ENCODE peak calls at places on chromosomes 7 and 10, in five cellular contexts. One of them, this sample, is unnamed.

GRCh38 chr7:148264933-148265557 is 325.5 kb upstream of the C7orf33 start:
- DNase-seq in progenitor cell of endocrine pancreas: no peak
- DNase-seq in transverse colon: no peak
- DNase-seq in BJ: no peak
- DNase-seq in osteocyte: no peak
- DNase-seq in this sample: no peak

GRCh38 chr10:93126484-93127052 is 52.9 kb downstream of the CYP26A1 start:
- DNase-seq in progenitor cell of endocrine pancreas: no peak
- DNase-seq in transverse colon: no peak
- DNase-seq in BJ: no peak
- DNase-seq in osteocyte: no peak
- DNase-seq in this sample: no peak

GRCh38 chr7:33792041-33792440 is 113.3 kb upstream of the BMPER start:
- DNase-seq in progenitor cell of endocrine pancreas: no peak
- DNase-seq in transverse colon: no peak
- DNase-seq in BJ: no peak
- DNase-seq in osteocyte: no peak
- DNase-seq in this sample: no peak

GRCh38 chr7:102874166-102874829 is 38.5 kb upstream of the LRRC17 start:
- DNase-seq in progenitor cell of endocrine pancreas: no peak
- DNase-seq in transverse colon: no peak
- DNase-seq in BJ: no peak
- DNase-seq in osteocyte: no peak
- DNase-seq in this sample: no peak

GRCh38 chr10:132726194-132726593 is 59.8 kb downstream of the NKX6-2 start:
- DNase-seq in progenitor cell of endocrine pancreas: no peak
- DNase-seq in transverse colon: no peak
- DNase-seq in BJ: no peak
- DNase-seq in osteocyte: no peak
- DNase-seq in this sample: no peak

GRCh38 chr7:618539-619355 is 99.1 kb upstream of the PDGFA start:
- DNase-seq in progenitor cell of endocrine pancreas: no peak
- DNase-seq in transverse colon: peak; percentile 72
- DNase-seq in BJ: no peak
- DNase-seq in osteocyte: no peak
- DNase-seq in this sample: no peak

GRCh38 chr10:59585046-59585700 is 124.5 kb downstream of the SLC16A9 start:
- DNase-seq in progenitor cell of endocrine pancreas: no peak
- DNase-seq in transverse colon: no peak
- DNase-seq in BJ: no peak
- DNase-seq in osteocyte: no peak
- DNase-seq in this sample: no peak

GRCh38 chr10:110803830-110804338 is 67.8 kb upstream of the PDCD4 start:
- DNase-seq in progenitor cell of endocrine pancreas: no peak
- DNase-seq in transverse colon: peak; percentile 74
- DNase-seq in BJ: no peak
- DNase-seq in osteocyte: no peak
- DNase-seq in this sample: peak; percentile 29

GRCh38 chr10:84292502-84292901 is 35.9 kb upstream of the CCSER2 start:
- DNase-seq in progenitor cell of endocrine pancreas: no peak
- DNase-seq in transverse colon: no peak
- DNase-seq in BJ: no peak
- DNase-seq in osteocyte: no peak
- DNase-seq in this sample: no peak

GRCh38 chr7:111045469-111045868 is 45.5 kb upstream of the LRRN3 start:
- DNase-seq in progenitor cell of endocrine pancreas: no peak
- DNase-seq in transverse colon: no peak
- DNase-seq in BJ: no peak
- DNase-seq in osteocyte: no peak
- DNase-seq in this sample: no peak

GRCh38 chr7:143422033-143422432 is 13.4 kb upstream of the EPHA1 start:
- DNase-seq in progenitor cell of endocrine pancreas: no peak
- DNase-seq in transverse colon: no peak
- DNase-seq in BJ: no peak
- DNase-seq in osteocyte: no peak
- DNase-seq in this sample: no peak

GRCh38 chr7:133203490-133203889 is 49.4 kb upstream of the EXOC4 start:
- DNase-seq in progenitor cell of endocrine pancreas: no peak
- DNase-seq in transverse colon: no peak
- DNase-seq in BJ: no peak
- DNase-seq in osteocyte: no peak
- DNase-seq in this sample: no peak

DNA sequence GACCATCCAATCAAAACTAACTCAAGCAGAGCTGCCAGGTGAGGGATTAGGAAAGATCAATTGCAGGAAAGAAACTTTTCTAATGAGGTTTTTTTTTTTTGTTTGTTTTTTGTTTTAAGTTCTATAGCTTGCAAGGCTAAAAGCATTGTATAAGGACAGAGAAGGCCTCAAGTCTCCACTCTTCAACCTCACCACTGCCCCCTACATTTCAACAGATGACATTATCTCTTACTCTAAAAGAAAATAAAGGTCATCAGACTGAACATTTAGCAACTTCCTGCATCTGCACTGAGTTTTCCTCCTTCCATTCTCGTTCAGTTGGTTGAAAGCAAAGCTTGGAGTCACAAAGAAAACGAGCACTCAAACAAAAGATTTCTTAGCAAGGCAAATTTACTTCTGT is 45.2 kb upstream of the EXOC4 start:
- DNase-seq in progenitor cell of endocrine pancreas: no peak
- DNase-seq in transverse colon: no peak
- DNase-seq in BJ: no peak
- DNase-seq in osteocyte: no peak
- DNase-seq in this sample: no peak
- TF ChIP-seq CTCF in progenitor cell of endocrine pancreas: peak; percentile 13
- TF ChIP-seq CTCF in transverse colon: no peak
- TF ChIP-seq CTCF in BJ: peak; percentile 21
- TF ChIP-seq CTCF in osteocyte: no peak
- TF ChIP-seq CTCF in this sample: no peak

GRCh38 chr7:17304926-17305325 is 6.5 kb downstream of the AHR start:
- DNase-seq in progenitor cell of endocrine pancreas: no peak
- DNase-seq in transverse colon: no peak
- DNase-seq in BJ: no peak
- DNase-seq in osteocyte: no peak
- DNase-seq in this sample: no peak

GRCh38 chr7:17305387-17306171 is 7.1 kb downstream of the AHR start:
- DNase-seq in progenitor cell of endocrine pancreas: no peak
- DNase-seq in transverse colon: no peak
- DNase-seq in BJ: no peak
- DNase-seq in osteocyte: no peak
- DNase-seq in this sample: no peak

GRCh38 chr7:17300012-17300411 is 1.6 kb downstream of the AHR start:
- DNase-seq in progenitor cell of endocrine pancreas: no peak
- DNase-seq in transverse colon: no peak
- DNase-seq in BJ: no peak
- DNase-seq in osteocyte: no peak
- DNase-seq in this sample: no peak

GRCh38 chr7:17301491-17302101 is 3.1 kb downstream of the AHR start:
- DNase-seq in progenitor cell of endocrine pancreas: no peak
- DNase-seq in transverse colon: peak; percentile 32
- DNase-seq in BJ: no peak
- DNase-seq in osteocyte: no peak
- DNase-seq in this sample: no peak

DNA sequence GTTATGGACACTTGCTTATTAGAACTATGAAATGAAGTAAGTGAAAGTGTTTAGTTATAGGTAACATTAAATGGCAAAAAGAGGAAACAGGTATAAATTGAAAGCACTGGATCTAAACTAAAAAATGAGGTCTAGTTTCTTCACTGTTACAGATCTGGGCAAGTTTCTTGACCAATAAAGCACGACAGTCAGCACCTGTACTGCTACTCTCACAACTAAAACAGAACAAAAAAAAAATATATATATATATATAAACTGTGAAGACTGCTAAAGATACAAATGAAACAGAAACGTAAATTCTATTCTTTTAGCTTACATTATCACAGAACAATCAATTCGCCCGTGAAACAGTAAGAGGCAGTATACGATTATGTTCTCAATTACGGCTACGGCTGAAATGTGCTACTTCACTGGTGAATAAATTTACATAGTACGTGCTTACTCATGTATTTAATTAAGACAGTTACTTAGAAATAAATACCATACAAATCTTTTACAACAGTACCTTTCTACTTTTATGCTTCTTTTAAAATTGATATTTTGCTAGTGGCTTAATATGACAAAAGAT is 4.2 kb downstream of the AHR start:
- DNase-seq in progenitor cell of endocrine pancreas: no peak
- DNase-seq in transverse colon: no peak
- DNase-seq in BJ: no peak
- DNase-seq in osteocyte: no peak
- DNase-seq in this sample: no peak
- TF ChIP-seq CTCF in progenitor cell of endocrine pancreas: no peak
- TF ChIP-seq CTCF in transverse colon: no peak
- TF ChIP-seq CTCF in BJ: no peak
- TF ChIP-seq CTCF in osteocyte: peak; percentile 57
- TF ChIP-seq CTCF in this sample: no peak

GRCh38 chr10:13890233-13890616 is 303.5 kb downstream of the PRPF18 start:
- DNase-seq in progenitor cell of endocrine pancreas: no peak
- DNase-seq in transverse colon: no peak
- DNase-seq in BJ: no peak
- DNase-seq in osteocyte: peak; percentile 63
- DNase-seq in this sample: no peak

GRCh38 chr10:13893926-13894325 is 307.2 kb downstream of the PRPF18 start:
- DNase-seq in progenitor cell of endocrine pancreas: no peak
- DNase-seq in transverse colon: no peak
- DNase-seq in BJ: no peak
- DNase-seq in osteocyte: no peak
- DNase-seq in this sample: no peak

GRCh38 chr10:13890617-13891541 is 304.1 kb downstream of the PRPF18 start:
- DNase-seq in progenitor cell of endocrine pancreas: no peak
- DNase-seq in transverse colon: no peak
- DNase-seq in BJ: no peak
- DNase-seq in osteocyte: no peak
- DNase-seq in this sample: no peak

GRCh38 chr10:13892871-13893270 is 306.1 kb downstream of the PRPF18 start:
- DNase-seq in progenitor cell of endocrine pancreas: no peak
- DNase-seq in transverse colon: no peak
- DNase-seq in BJ: no peak
- DNase-seq in osteocyte: no peak
- DNase-seq in this sample: no peak

DNA sequence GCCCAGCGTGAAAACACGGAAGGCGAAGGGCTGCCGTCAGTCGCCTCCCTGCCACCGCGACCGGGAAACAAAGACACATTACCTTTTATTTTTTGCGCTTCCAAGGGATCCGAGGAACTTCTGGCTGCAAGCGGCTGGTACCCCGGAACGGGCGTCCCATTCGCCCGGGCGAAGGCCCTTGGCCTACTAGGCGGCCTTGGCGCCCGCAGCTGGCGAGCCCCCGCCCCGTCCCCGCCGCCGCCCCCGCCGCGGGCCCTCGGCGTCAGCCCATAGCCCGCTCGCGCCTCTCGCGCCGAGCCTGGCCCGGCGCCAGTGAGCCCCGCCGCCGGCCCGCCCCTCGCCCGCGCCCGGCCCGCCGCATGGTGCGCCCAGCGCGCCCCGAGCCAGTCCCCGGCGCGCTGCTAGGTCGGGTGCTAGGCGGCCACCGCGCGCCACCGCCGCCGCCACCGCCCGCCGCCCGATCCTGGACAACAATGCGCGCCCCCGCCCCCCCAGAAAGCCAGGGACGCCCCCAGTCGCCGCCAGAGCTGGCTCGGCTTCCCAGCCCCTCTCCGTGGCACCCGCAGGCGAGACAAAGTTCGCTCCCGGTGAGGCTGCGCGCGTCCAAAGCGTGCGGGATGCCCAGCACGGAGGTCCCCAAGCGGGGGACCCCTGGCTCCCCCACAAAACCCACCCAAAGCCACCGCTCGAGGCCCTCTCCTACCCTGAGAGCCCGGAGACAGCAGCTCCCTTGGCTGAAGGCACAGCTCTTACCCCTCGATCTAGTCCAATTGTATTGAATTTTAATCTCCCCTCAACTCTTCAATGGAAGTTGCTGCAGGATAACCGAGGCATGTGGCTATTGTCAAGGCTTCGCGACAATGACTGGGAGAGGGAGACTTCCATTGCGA is 305.0 kb downstream of the PRPF18 start:
- DNase-seq in progenitor cell of endocrine pancreas: peak; percentile 39
- DNase-seq in transverse colon: no peak
- DNase-seq in BJ: no peak
- DNase-seq in osteocyte: no peak
- DNase-seq in this sample: no peak
- TF ChIP-seq CTCF in progenitor cell of endocrine pancreas: no peak
- TF ChIP-seq CTCF in transverse colon: no peak
- TF ChIP-seq CTCF in BJ: no peak
- TF ChIP-seq CTCF in osteocyte: no peak
- TF ChIP-seq CTCF in this sample: no peak

DNA sequence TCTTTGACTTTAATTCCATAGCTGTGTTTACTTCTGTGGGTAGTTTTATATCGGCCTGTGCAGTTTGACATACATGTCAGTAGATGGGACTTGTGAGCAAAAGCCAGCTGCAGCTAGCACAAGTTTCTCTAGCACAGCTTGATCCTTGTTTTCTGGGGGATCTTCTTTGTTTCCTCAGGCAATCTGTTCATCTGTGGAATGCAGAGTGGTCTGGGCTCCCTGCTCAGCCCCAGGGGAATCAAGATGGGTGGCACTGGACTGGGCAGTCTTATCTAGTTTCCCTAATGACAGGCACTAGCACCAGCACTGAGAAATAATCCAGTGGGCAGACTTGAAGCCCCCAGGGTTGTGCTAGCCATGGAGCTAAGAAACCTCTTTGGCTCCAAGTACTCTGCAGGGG is 40.8 kb downstream of the CYP2C19 start:
- DNase-seq in progenitor cell of endocrine pancreas: no peak
- DNase-seq in transverse colon: no peak
- DNase-seq in BJ: no peak
- DNase-seq in osteocyte: no peak
- DNase-seq in this sample: no peak
- TF ChIP-seq CTCF in progenitor cell of endocrine pancreas: no peak
- TF ChIP-seq CTCF in transverse colon: no peak
- TF ChIP-seq CTCF in BJ: no peak
- TF ChIP-seq CTCF in osteocyte: no peak
- TF ChIP-seq CTCF in this sample: no peak